ENCODE peak calls at places on chromosomes 13 and 19, in four cellular contexts. One of them, this sample, is unnamed.

GRCh38 chr13:29763426-29764180 is 86.8 kb downstream of the UBL3 start:
- DNase-seq in CD4-positive, CD25-positive, alpha-beta regulatory T cell: no peak
- DNase-seq in CD8-positive, alpha-beta memory T cell: no peak
- DNase-seq in mucosa of descending colon: no peak
- DNase-seq in this sample: no peak

GRCh38 chr19:45455707-45456499 is 11.9 kb upstream of the FOSB start:
- DNase-seq in mucosa of descending colon: peak
- DNase-seq in CD4-positive, CD25-positive, alpha-beta regulatory T cell: peak
- DNase-seq in CD8-positive, alpha-beta memory T cell: peak
- DNase-seq in this sample: peak

GRCh38 chr19:28523619-28524018 is 689.3 kb downstream of the UQCRFS1 start:
- DNase-seq in mucosa of descending colon: no peak
- DNase-seq in CD4-positive, CD25-positive, alpha-beta regulatory T cell: no peak
- DNase-seq in CD8-positive, alpha-beta memory T cell: no peak
- DNase-seq in this sample: no peak

GRCh38 chr19:41701401-41702075 is 6.9 kb upstream of the CEACAM5 start:
- DNase-seq in mucosa of descending colon: no peak
- DNase-seq in CD8-positive, alpha-beta memory T cell: no peak
- DNase-seq in CD4-positive, CD25-positive, alpha-beta regulatory T cell: no peak
- DNase-seq in this sample: no peak

GRCh38 chr13:76836311-76836710 is 49.9 kb downstream of the KCTD12 start:
- DNase-seq in CD4-positive, CD25-positive, alpha-beta regulatory T cell: no peak
- DNase-seq in mucosa of descending colon: no peak
- DNase-seq in CD8-positive, alpha-beta memory T cell: no peak
- DNase-seq in this sample: peak

GRCh38 chr19:1170938-1171754 is 2.9 kb downstream of the SBNO2 start:
- DNase-seq in mucosa of descending colon: peak
- DNase-seq in CD4-positive, CD25-positive, alpha-beta regulatory T cell: no peak
- DNase-seq in CD8-positive, alpha-beta memory T cell: no peak
- DNase-seq in this sample: no peak

GRCh38 chr13:76939215-76939614 is 9.1 kb upstream of the ACOD1 start:
- DNase-seq in mucosa of descending colon: no peak
- DNase-seq in CD8-positive, alpha-beta memory T cell: no peak
- DNase-seq in CD4-positive, CD25-positive, alpha-beta regulatory T cell: no peak
- DNase-seq in this sample: no peak

GRCh38 chr19:32041681-32042292 is 303.6 kb upstream of the ZNF507 start:
- DNase-seq in CD4-positive, CD25-positive, alpha-beta regulatory T cell: no peak
- DNase-seq in mucosa of descending colon: no peak
- DNase-seq in CD8-positive, alpha-beta memory T cell: no peak
- DNase-seq in this sample: peak

GRCh38 chr13:85665286-85665685 is 133.9 kb downstream of the SLITRK6 start:
- DNase-seq in mucosa of descending colon: no peak
- DNase-seq in CD4-positive, CD25-positive, alpha-beta regulatory T cell: no peak
- DNase-seq in CD8-positive, alpha-beta memory T cell: no peak
- DNase-seq in this sample: peak

GRCh38 chr13:27168870-27169525 is 2.6 kb downstream of the USP12 start:
- DNase-seq in CD8-positive, alpha-beta memory T cell: no peak
- DNase-seq in CD4-positive, CD25-positive, alpha-beta regulatory T cell: no peak
- DNase-seq in mucosa of descending colon: no peak
- DNase-seq in this sample: no peak

GRCh38 chr19:35500611-35501010 is 10.3 kb upstream of the KRTDAP start:
- DNase-seq in CD4-positive, CD25-positive, alpha-beta regulatory T cell: no peak
- DNase-seq in mucosa of descending colon: no peak
- DNase-seq in CD8-positive, alpha-beta memory T cell: no peak
- DNase-seq in this sample: no peak
- H3K4me3 ChIP-seq in CD4-positive, CD25-positive, alpha-beta regulatory T cell: no peak
- H3K4me3 ChIP-seq in mucosa of descending colon: no peak
- H3K4me3 ChIP-seq in CD8-positive, alpha-beta memory T cell: no peak
- H3K4me3 ChIP-seq in this sample: no peak

GRCh38 chr19:49440439-49441209 is 703 bp downstream of the SLC17A7 start:
- DNase-seq in CD4-positive, CD25-positive, alpha-beta regulatory T cell: no peak
- DNase-seq in mucosa of descending colon: no peak
- DNase-seq in CD8-positive, alpha-beta memory T cell: no peak
- DNase-seq in this sample: no peak

GRCh38 chr19:49442354-49442753 is 1.0 kb upstream of the SLC17A7 start:
- DNase-seq in CD8-positive, alpha-beta memory T cell: no peak
- DNase-seq in CD4-positive, CD25-positive, alpha-beta regulatory T cell: no peak
- DNase-seq in mucosa of descending colon: no peak
- DNase-seq in this sample: no peak

GRCh38 chr19:49441960-49442350 is 628 bp upstream of the SLC17A7 start:
- DNase-seq in CD8-positive, alpha-beta memory T cell: no peak
- DNase-seq in mucosa of descending colon: no peak
- DNase-seq in CD4-positive, CD25-positive, alpha-beta regulatory T cell: no peak
- DNase-seq in this sample: no peak

GRCh38 chr19:49442793-49443365 is 1.6 kb upstream of the SLC17A7 start:
- DNase-seq in CD4-positive, CD25-positive, alpha-beta regulatory T cell: peak
- DNase-seq in CD8-positive, alpha-beta memory T cell: no peak
- DNase-seq in mucosa of descending colon: peak
- DNase-seq in this sample: peak

GRCh38 chr19:49441210-49441959 is at the start of gene SLC17A7:
- DNase-seq in CD8-positive, alpha-beta memory T cell: no peak
- DNase-seq in CD4-positive, CD25-positive, alpha-beta regulatory T cell: peak
- DNase-seq in mucosa of descending colon: no peak
- DNase-seq in this sample: no peak
- H3K4me3 ChIP-seq in CD8-positive, alpha-beta memory T cell: no peak
- H3K4me3 ChIP-seq in CD4-positive, CD25-positive, alpha-beta regulatory T cell: no peak
- H3K4me3 ChIP-seq in mucosa of descending colon: no peak
- H3K4me3 ChIP-seq in this sample: no peak

DNA sequence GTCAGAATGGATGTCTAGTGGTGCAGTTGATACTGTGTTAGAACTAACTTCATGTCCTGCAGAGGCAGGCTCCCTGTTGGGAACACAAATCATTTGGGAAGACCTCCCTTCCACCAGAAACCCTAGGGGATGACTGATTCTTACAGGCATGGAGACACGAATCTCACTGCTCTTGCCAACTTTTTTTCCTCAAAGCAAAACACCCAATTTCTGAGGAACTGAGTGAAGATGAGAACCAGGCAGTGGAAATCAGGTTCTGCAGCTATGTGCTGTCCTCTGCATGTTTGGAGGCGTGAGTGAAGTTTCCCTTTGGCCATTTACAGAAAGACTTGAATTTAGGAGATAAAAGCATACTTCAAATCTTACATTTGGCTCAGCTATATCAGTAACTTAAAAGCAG is 87.5 kb upstream of the CSNK1A1L start:
- DNase-seq in CD4-positive, CD25-positive, alpha-beta regulatory T cell: no peak
- DNase-seq in CD8-positive, alpha-beta memory T cell: no peak
- DNase-seq in mucosa of descending colon: no peak
- DNase-seq in this sample: peak
- H3K4me3 ChIP-seq in CD4-positive, CD25-positive, alpha-beta regulatory T cell: no peak
- H3K4me3 ChIP-seq in CD8-positive, alpha-beta memory T cell: no peak
- H3K4me3 ChIP-seq in mucosa of descending colon: no peak
- H3K4me3 ChIP-seq in this sample: no peak

GRCh38 chr19:2578391-2578826 is 102.5 kb downstream of the GADD45B start:
- DNase-seq in mucosa of descending colon: no peak
- DNase-seq in CD4-positive, CD25-positive, alpha-beta regulatory T cell: no peak
- DNase-seq in CD8-positive, alpha-beta memory T cell: no peak
- DNase-seq in this sample: peak
- H3K4me3 ChIP-seq in mucosa of descending colon: no peak
- H3K4me3 ChIP-seq in CD4-positive, CD25-positive, alpha-beta regulatory T cell: no peak
- H3K4me3 ChIP-seq in CD8-positive, alpha-beta memory T cell: no peak
- H3K4me3 ChIP-seq in this sample: peak

GRCh38 chr19:49210108-49210900 is 52.7 kb downstream of the TRPM4 start:
- DNase-seq in CD8-positive, alpha-beta memory T cell: no peak
- DNase-seq in mucosa of descending colon: peak
- DNase-seq in CD4-positive, CD25-positive, alpha-beta regulatory T cell: peak
- DNase-seq in this sample: peak
- H3K4me3 ChIP-seq in CD8-positive, alpha-beta memory T cell: no peak
- H3K4me3 ChIP-seq in mucosa of descending colon: no peak
- H3K4me3 ChIP-seq in CD4-positive, CD25-positive, alpha-beta regulatory T cell: no peak
- H3K4me3 ChIP-seq in this sample: peak

GRCh38 chr19:10294368-10294697 is 4.6 kb downstream of the ICAM5 start:
- DNase-seq in CD4-positive, CD25-positive, alpha-beta regulatory T cell: no peak
- DNase-seq in CD8-positive, alpha-beta memory T cell: no peak
- DNase-seq in mucosa of descending colon: no peak
- DNase-seq in this sample: no peak

GRCh38 chr19:10293637-10294367 is 4.0 kb downstream of the ICAM5 start:
- DNase-seq in mucosa of descending colon: no peak
- DNase-seq in CD8-positive, alpha-beta memory T cell: no peak
- DNase-seq in CD4-positive, CD25-positive, alpha-beta regulatory T cell: no peak
- DNase-seq in this sample: no peak

GRCh38 chr19:10295305-10295846 is 5.6 kb downstream of the ICAM5 start:
- DNase-seq in mucosa of descending colon: peak
- DNase-seq in CD4-positive, CD25-positive, alpha-beta regulatory T cell: peak
- DNase-seq in CD8-positive, alpha-beta memory T cell: peak
- DNase-seq in this sample: no peak

GRCh38 chr19:10292789-10293636 is 3.3 kb downstream of the ICAM5 start:
- DNase-seq in CD8-positive, alpha-beta memory T cell: no peak
- DNase-seq in mucosa of descending colon: peak
- DNase-seq in CD4-positive, CD25-positive, alpha-beta regulatory T cell: no peak
- DNase-seq in this sample: no peak

GRCh38 chr19:10295847-10296591 is 6.3 kb downstream of the ICAM5 start:
- DNase-seq in CD8-positive, alpha-beta memory T cell: no peak
- DNase-seq in CD4-positive, CD25-positive, alpha-beta regulatory T cell: no peak
- DNase-seq in mucosa of descending colon: no peak
- DNase-seq in this sample: no peak
- H3K4me3 ChIP-seq in CD8-positive, alpha-beta memory T cell: peak
- H3K4me3 ChIP-seq in CD4-positive, CD25-positive, alpha-beta regulatory T cell: peak
- H3K4me3 ChIP-seq in mucosa of descending colon: no peak
- H3K4me3 ChIP-seq in this sample: no peak